ENCODE peak calls at places on chromosomes 5 and 9, in six cellular contexts. One of them, this sample, is unnamed.

GRCh38 chr5:78738693-78739300 is 90.2 kb upstream of the LHFPL2 start:
- DNase-seq in AG04449: no peak
- DNase-seq in A549: no peak
- DNase-seq in fibroblast of mammary gland: no peak
- DNase-seq in brain microvascular endothelial cell: no peak
- DNase-seq in CD8-positive, alpha-beta T cell: no peak
- DNase-seq in this sample: no peak

GRCh38 chr5:126122942-126123341 is 300.3 kb upstream of the GRAMD2B start:
- DNase-seq in AG04449: no peak
- DNase-seq in A549: no peak
- DNase-seq in brain microvascular endothelial cell: no peak
- DNase-seq in CD8-positive, alpha-beta T cell: no peak
- DNase-seq in fibroblast of mammary gland: no peak
- DNase-seq in this sample: no peak

GRCh38 chr5:95712347-95712958 is 18.7 kb upstream of the RHOBTB3 start:
- DNase-seq in AG04449: no peak
- DNase-seq in CD8-positive, alpha-beta T cell: no peak
- DNase-seq in fibroblast of mammary gland: peak; percentile 72
- DNase-seq in A549: peak; percentile 81
- DNase-seq in brain microvascular endothelial cell: peak; percentile 78
- DNase-seq in this sample: peak; percentile 89

GRCh38 chr5:54254482-54255198 is 55.7 kb downstream of the ARL15 start:
- DNase-seq in A549: no peak
- DNase-seq in AG04449: no peak
- DNase-seq in fibroblast of mammary gland: peak; percentile 43
- DNase-seq in brain microvascular endothelial cell: no peak
- DNase-seq in CD8-positive, alpha-beta T cell: no peak
- DNase-seq in this sample: peak; percentile 46

GRCh38 chr9:97560851-97561250 is 59.4 kb downstream of the TMOD1 start:
- DNase-seq in fibroblast of mammary gland: no peak
- DNase-seq in brain microvascular endothelial cell: no peak
- DNase-seq in AG04449: no peak
- DNase-seq in A549: no peak
- DNase-seq in CD8-positive, alpha-beta T cell: no peak
- DNase-seq in this sample: no peak

GRCh38 chr9:85223506-85224108 is 518.1 kb downstream of the AGTPBP1 start:
- DNase-seq in AG04449: no peak
- DNase-seq in brain microvascular endothelial cell: no peak
- DNase-seq in CD8-positive, alpha-beta T cell: no peak
- DNase-seq in A549: no peak
- DNase-seq in fibroblast of mammary gland: peak; percentile 36
- DNase-seq in this sample: no peak

GRCh38 chr9:16328349-16328748 is 542.1 kb downstream of the BNC2 start:
- DNase-seq in fibroblast of mammary gland: no peak
- DNase-seq in brain microvascular endothelial cell: no peak
- DNase-seq in A549: no peak
- DNase-seq in CD8-positive, alpha-beta T cell: no peak
- DNase-seq in AG04449: no peak
- DNase-seq in this sample: no peak

GRCh38 chr5:179906795-179907569 is 715 bp downstream of the TBC1D9B start:
- DNase-seq in brain microvascular endothelial cell: no peak
- DNase-seq in CD8-positive, alpha-beta T cell: peak; percentile 51
- DNase-seq in A549: no peak
- DNase-seq in AG04449: no peak
- DNase-seq in fibroblast of mammary gland: peak; percentile 33
- DNase-seq in this sample: peak; percentile 23

GRCh38 chr9:83185517-83186192 is 122.7 kb upstream of the RASEF start:
- DNase-seq in brain microvascular endothelial cell: no peak
- DNase-seq in A549: no peak
- DNase-seq in fibroblast of mammary gland: no peak
- DNase-seq in AG04449: no peak
- DNase-seq in CD8-positive, alpha-beta T cell: no peak
- DNase-seq in this sample: no peak

GRCh38 chr5:441996-442334 is 1.0 kb upstream of the EXOC3 start:
- DNase-seq in brain microvascular endothelial cell: no peak
- DNase-seq in A549: no peak
- DNase-seq in AG04449: no peak
- DNase-seq in fibroblast of mammary gland: no peak
- DNase-seq in CD8-positive, alpha-beta T cell: no peak
- DNase-seq in this sample: no peak

GRCh38 chr5:133696782-133697507 is 84.6 kb upstream of the FSTL4 start:
- DNase-seq in brain microvascular endothelial cell: no peak
- DNase-seq in fibroblast of mammary gland: no peak
- DNase-seq in AG04449: no peak
- DNase-seq in A549: no peak
- DNase-seq in CD8-positive, alpha-beta T cell: peak; percentile 15
- DNase-seq in this sample: no peak

GRCh38 chr9:89902450-89902849 is 297.6 kb downstream of the GADD45G start:
- DNase-seq in fibroblast of mammary gland: peak; percentile 81
- DNase-seq in A549: no peak
- DNase-seq in brain microvascular endothelial cell: no peak
- DNase-seq in AG04449: peak; percentile 7
- DNase-seq in CD8-positive, alpha-beta T cell: no peak
- DNase-seq in this sample: peak; percentile 6

GRCh38 chr9:21761309-21761901 is 41.0 kb upstream of the MTAP start:
- DNase-seq in brain microvascular endothelial cell: no peak
- DNase-seq in fibroblast of mammary gland: peak; percentile 15
- DNase-seq in AG04449: no peak
- DNase-seq in A549: no peak
- DNase-seq in CD8-positive, alpha-beta T cell: no peak
- DNase-seq in this sample: no peak

GRCh38 chr5:113202904-113203716 is 226.5 kb downstream of the DCP2 start:
- DNase-seq in AG04449: no peak
- DNase-seq in fibroblast of mammary gland: peak; percentile 22
- DNase-seq in A549: no peak
- DNase-seq in brain microvascular endothelial cell: peak; percentile 94
- DNase-seq in CD8-positive, alpha-beta T cell: no peak
- DNase-seq in this sample: peak; percentile 83

GRCh38 chr5:179777456-179777855 is 16.3 kb upstream of the LTC4S start:
- DNase-seq in A549: no peak
- DNase-seq in AG04449: no peak
- DNase-seq in CD8-positive, alpha-beta T cell: no peak
- DNase-seq in brain microvascular endothelial cell: no peak
- DNase-seq in fibroblast of mammary gland: no peak
- DNase-seq in this sample: no peak

GRCh38 chr9:90046317-90046861 is 441.6 kb downstream of the GADD45G start:
- DNase-seq in brain microvascular endothelial cell: no peak
- DNase-seq in CD8-positive, alpha-beta T cell: no peak
- DNase-seq in fibroblast of mammary gland: no peak
- DNase-seq in A549: no peak
- DNase-seq in AG04449: no peak
- DNase-seq in this sample: no peak

GRCh38 chr9:32590898-32591297 is 17.9 kb upstream of the NDUFB6 start:
- DNase-seq in brain microvascular endothelial cell: no peak
- DNase-seq in A549: no peak
- DNase-seq in AG04449: no peak
- DNase-seq in fibroblast of mammary gland: no peak
- DNase-seq in CD8-positive, alpha-beta T cell: no peak
- DNase-seq in this sample: peak; percentile 9

GRCh38 chr5:180494510-180495181 is 467 bp downstream of the CNOT6 start:
- DNase-seq in CD8-positive, alpha-beta T cell: no peak
- DNase-seq in brain microvascular endothelial cell: no peak
- DNase-seq in fibroblast of mammary gland: no peak
- DNase-seq in AG04449: no peak
- DNase-seq in A549: peak; percentile 40
- DNase-seq in this sample: no peak

GRCh38 chr9:34176089-34176488 is 2.8 kb upstream of the UBAP1 start:
- DNase-seq in fibroblast of mammary gland: no peak
- DNase-seq in A549: no peak
- DNase-seq in CD8-positive, alpha-beta T cell: no peak
- DNase-seq in AG04449: no peak
- DNase-seq in brain microvascular endothelial cell: no peak
- DNase-seq in this sample: no peak

GRCh38 chr9:133460405-133461175 is 812 bp downstream of the CACFD1 start:
- DNase-seq in A549: peak; percentile 77
- DNase-seq in AG04449: no peak
- DNase-seq in fibroblast of mammary gland: no peak
- DNase-seq in brain microvascular endothelial cell: no peak
- DNase-seq in CD8-positive, alpha-beta T cell: no peak
- DNase-seq in this sample: peak; percentile 32

GRCh38 chr9:133457233-133457632 is 2.5 kb upstream of the CACFD1 start:
- DNase-seq in brain microvascular endothelial cell: no peak
- DNase-seq in fibroblast of mammary gland: no peak
- DNase-seq in CD8-positive, alpha-beta T cell: no peak
- DNase-seq in AG04449: no peak
- DNase-seq in A549: no peak
- DNase-seq in this sample: no peak

GRCh38 chr9:133457748-133458147 is 2.0 kb upstream of the CACFD1 start:
- DNase-seq in CD8-positive, alpha-beta T cell: no peak
- DNase-seq in A549: no peak
- DNase-seq in brain microvascular endothelial cell: no peak
- DNase-seq in fibroblast of mammary gland: no peak
- DNase-seq in AG04449: no peak
- DNase-seq in this sample: no peak

GRCh38 chr9:133459476-133460404 is at the start of gene CACFD1:
- DNase-seq in fibroblast of mammary gland: peak; percentile 76
- DNase-seq in AG04449: peak; percentile 34
- DNase-seq in A549: peak; percentile 97
- DNase-seq in brain microvascular endothelial cell: peak; percentile 88
- DNase-seq in CD8-positive, alpha-beta T cell: peak; percentile 90
- DNase-seq in this sample: peak; percentile 96

DNA sequence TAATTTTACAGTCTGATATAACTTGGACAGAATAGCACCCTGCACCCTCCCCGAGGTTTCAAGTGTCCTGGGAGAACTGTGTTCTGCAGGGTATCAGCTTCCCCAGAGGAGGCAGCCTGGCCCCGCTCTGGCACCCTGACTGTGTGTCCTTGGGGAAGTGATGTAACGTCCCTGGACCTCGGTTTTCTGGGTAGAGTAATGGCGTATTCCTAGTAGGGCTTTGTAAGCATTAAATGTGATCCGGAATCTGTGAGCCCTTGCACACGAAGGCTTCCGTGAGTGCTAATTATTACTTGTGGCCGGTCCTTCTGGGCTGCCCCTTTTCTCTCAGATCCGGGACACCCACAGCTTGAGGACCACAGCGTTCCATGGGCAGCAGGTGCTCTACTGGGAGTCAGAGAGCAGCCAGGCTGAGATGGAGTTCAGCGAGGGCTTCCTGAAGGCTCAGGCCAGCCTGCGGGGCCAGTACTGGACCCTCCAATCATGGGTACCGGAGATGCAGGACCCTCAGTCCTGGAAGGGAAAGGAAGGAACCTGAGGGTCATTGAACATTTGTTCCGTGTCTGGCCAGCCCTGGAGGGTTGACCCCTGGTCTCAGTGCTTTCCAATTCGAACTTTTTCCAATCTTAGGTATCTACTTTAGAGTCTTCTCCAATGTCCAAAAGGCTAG is 1.0 kb upstream of the CACFD1 start:
- DNase-seq in CD8-positive, alpha-beta T cell: no peak
- DNase-seq in A549: no peak
- DNase-seq in fibroblast of mammary gland: no peak
- DNase-seq in AG04449: no peak
- DNase-seq in brain microvascular endothelial cell: no peak
- DNase-seq in this sample: no peak
- H3K4me3 ChIP-seq in CD8-positive, alpha-beta T cell: peak overlapping the region; percentile 76
- H3K4me3 ChIP-seq in A549: peak overlapping the region; percentile 78
- H3K4me3 ChIP-seq in fibroblast of mammary gland: no peak overlapping the region
- H3K4me3 ChIP-seq in AG04449: peak overlapping the region; percentile 90
- H3K4me3 ChIP-seq in brain microvascular endothelial cell: no peak overlapping the region
- H3K4me3 ChIP-seq in this sample: no peak overlapping the region

DNA sequence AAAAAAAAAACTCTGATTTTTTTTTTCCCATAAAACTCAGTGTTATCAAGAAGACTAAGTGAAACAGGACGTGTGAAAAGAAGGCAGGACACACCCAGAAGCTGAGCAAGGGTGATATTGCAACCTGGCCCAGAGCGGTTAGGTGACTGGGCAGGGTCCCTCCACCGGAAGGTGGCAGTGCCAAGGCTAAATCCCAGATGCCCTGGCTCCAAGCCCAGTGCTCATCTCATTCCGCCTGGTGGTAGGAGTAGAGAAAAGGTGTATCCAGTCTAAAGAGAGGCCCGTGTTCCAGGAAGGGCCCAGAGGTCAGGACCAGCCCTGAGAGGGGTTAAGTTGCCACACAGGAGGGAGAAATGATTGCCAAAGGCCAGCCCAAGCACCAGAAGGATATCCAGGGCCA is 51.5 kb upstream of the SAP30L start:
- DNase-seq in AG04449: no peak
- DNase-seq in CD8-positive, alpha-beta T cell: no peak
- DNase-seq in brain microvascular endothelial cell: no peak
- DNase-seq in fibroblast of mammary gland: no peak
- DNase-seq in A549: peak; percentile 40
- DNase-seq in this sample: no peak
- H3K4me3 ChIP-seq in AG04449: no peak overlapping the region
- H3K4me3 ChIP-seq in CD8-positive, alpha-beta T cell: no peak overlapping the region
- H3K4me3 ChIP-seq in brain microvascular endothelial cell: no peak overlapping the region
- H3K4me3 ChIP-seq in fibroblast of mammary gland: no peak overlapping the region
- H3K4me3 ChIP-seq in A549: no peak overlapping the region
- H3K4me3 ChIP-seq in this sample: no peak overlapping the region

GRCh38 chr5:55429707-55430253 is 105.0 kb downstream of the PLPP1 start:
- DNase-seq in brain microvascular endothelial cell: no peak
- DNase-seq in fibroblast of mammary gland: no peak
- DNase-seq in CD8-positive, alpha-beta T cell: no peak
- DNase-seq in A549: no peak
- DNase-seq in AG04449: no peak
- DNase-seq in this sample: no peak

GRCh38 chr5:55427157-55427556 is 107.6 kb downstream of the PLPP1 start:
- DNase-seq in CD8-positive, alpha-beta T cell: no peak
- DNase-seq in fibroblast of mammary gland: peak; percentile 77
- DNase-seq in brain microvascular endothelial cell: peak; percentile 68
- DNase-seq in A549: no peak
- DNase-seq in AG04449: peak; percentile 50
- DNase-seq in this sample: peak; percentile 58

GRCh38 chr5:55432549-55432948 is 102.2 kb downstream of the PLPP1 start:
- DNase-seq in CD8-positive, alpha-beta T cell: no peak
- DNase-seq in AG04449: no peak
- DNase-seq in fibroblast of mammary gland: no peak
- DNase-seq in A549: no peak
- DNase-seq in brain microvascular endothelial cell: no peak
- DNase-seq in this sample: no peak

GRCh38 chr5:55426455-55426854 is 108.3 kb downstream of the PLPP1 start:
- DNase-seq in fibroblast of mammary gland: no peak
- DNase-seq in AG04449: no peak
- DNase-seq in A549: no peak
- DNase-seq in brain microvascular endothelial cell: no peak
- DNase-seq in CD8-positive, alpha-beta T cell: no peak
- DNase-seq in this sample: no peak

DNA sequence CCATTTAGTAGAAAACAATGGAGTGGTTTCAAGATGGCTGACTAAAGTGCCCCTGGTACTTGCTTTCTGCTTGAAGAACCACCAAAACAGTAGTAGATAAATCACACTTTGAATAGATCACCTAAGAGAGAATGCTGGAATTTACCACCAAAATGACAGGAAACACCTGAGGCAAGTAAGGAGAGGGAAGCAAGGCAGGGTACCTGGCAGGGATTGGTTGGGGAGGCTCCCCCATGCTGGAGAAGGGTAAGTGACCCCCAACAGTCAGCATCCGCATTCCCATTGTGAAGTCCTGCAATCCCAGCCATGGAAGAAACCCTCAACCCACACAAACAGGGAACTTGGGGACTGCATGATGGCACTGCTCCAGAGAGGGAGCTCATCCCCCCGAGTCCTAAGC is 105.5 kb downstream of the PLPP1 start:
- DNase-seq in AG04449: no peak
- DNase-seq in CD8-positive, alpha-beta T cell: no peak
- DNase-seq in fibroblast of mammary gland: no peak
- DNase-seq in A549: no peak
- DNase-seq in brain microvascular endothelial cell: no peak
- DNase-seq in this sample: no peak
- H3K4me3 ChIP-seq in AG04449: no peak overlapping the region
- H3K4me3 ChIP-seq in CD8-positive, alpha-beta T cell: no peak overlapping the region
- H3K4me3 ChIP-seq in fibroblast of mammary gland: no peak overlapping the region
- H3K4me3 ChIP-seq in A549: no peak overlapping the region
- H3K4me3 ChIP-seq in brain microvascular endothelial cell: no peak overlapping the region
- H3K4me3 ChIP-seq in this sample: no peak overlapping the region

GRCh38 chr9:71891557-71892189 is 19.3 kb downstream of the ABHD17B start:
- DNase-seq in brain microvascular endothelial cell: no peak
- DNase-seq in A549: no peak
- DNase-seq in fibroblast of mammary gland: no peak
- DNase-seq in AG04449: no peak
- DNase-seq in CD8-positive, alpha-beta T cell: no peak
- DNase-seq in this sample: no peak
- H3K4me3 ChIP-seq in brain microvascular endothelial cell: no peak overlapping the region
- H3K4me3 ChIP-seq in A549: no peak overlapping the region
- H3K4me3 ChIP-seq in fibroblast of mammary gland: no peak overlapping the region
- H3K4me3 ChIP-seq in AG04449: no peak overlapping the region
- H3K4me3 ChIP-seq in CD8-positive, alpha-beta T cell: no peak overlapping the region
- H3K4me3 ChIP-seq in this sample: no peak overlapping the region

This sample was measured in cardiac fibroblast.